ENCODE peak calls at places on chromosomes 4 and X, in seven cellular contexts. R is left colon; K is H7; U is fibroblast of the aortic adventitia; T is adrenal gland; D is NCI-H1694; Z is effector memory CD4-positive, alpha-beta T cell. Q is an unnamed sample.

GRCh38 chrX:66633541-66633940 is 5.3 kb downstream of the EDA2R start:
- DNase-seq in R (no peak), K (no peak), U (peak), T (no peak), D (no peak), Z (no peak), Q (no peak)

GRCh38 chr4:4625488-4625887 is 83.6 kb upstream of the STX18 start:
- DNase-seq in R (no peak), K (no peak), U (peak), T (no peak), D (no peak), Z (no peak), Q (no peak)

GRCh38 chr4:128287159-128287870 is at the start of gene PGRMC2:
- DNase-seq in R (peak), K (peak), U (peak), T (peak), D (no peak), Z (no peak), Q (no peak)

GRCh38 chrX:155216940-155217450 is 735 bp downstream of the VBP1 start:
- DNase-seq in R (no peak), K (peak), U (peak), T (no peak), D (peak), Z (no peak), Q (no peak)

GRCh38 chr4:47525154-47525819 is 40.2 kb downstream of the ATP10D start:
- DNase-seq in R (no peak), K (no peak), U (peak), T (peak), D (no peak), Z (no peak), Q (no peak)

GRCh38 chr4:7630559-7631287 is 196.0 kb upstream of the PSAPL1 start:
- DNase-seq in R (no peak), K (no peak), U (peak), T (peak), D (peak), Z (no peak), Q (no peak)

GRCh38 chr4:136741468-136741867 is 790.8 kb downstream of the PCDH18 start:
- DNase-seq in R (no peak), K (no peak), U (peak), T (no peak), D (no peak), Z (no peak), Q (no peak)

GRCh38 chr4:110085131-110085530 is 113.3 kb downstream of the ELOVL6 start:
- DNase-seq in R (peak), K (no peak), U (peak), T (no peak), D (no peak), Z (no peak), Q (no peak)

GRCh38 chr4:76995776-76996175 is 46.2 kb downstream of the SEPTIN11 start:
- DNase-seq in R (no peak), K (no peak), U (no peak), T (no peak), D (no peak), Z (no peak), Q (no peak)

GRCh38 chr4:163448541-163449203 is 24.9 kb downstream of the TKTL2 start:
- DNase-seq in R (no peak), K (peak), U (no peak), T (no peak), D (no peak), Z (no peak), Q (no peak)

GRCh38 chr4:123114915-123115756 is 192.7 kb upstream of the NUDT6 start:
- DNase-seq in R (no peak), K (peak), U (no peak), T (no peak), D (no peak), Z (no peak), Q (no peak)

GRCh38 chr4:19224820-19225219 is 1026.9 kb upstream of the SLIT2 start:
- DNase-seq in R (no peak), K (no peak), U (peak), T (no peak), D (peak), Z (no peak), Q (no peak)

GRCh38 chr4:132001542-132001941 is 1147.6 kb upstream of the PCDH10 start:
- DNase-seq in R (no peak), K (no peak), U (peak), T (no peak), D (no peak), Z (no peak), Q (no peak)

GRCh38 chr4:94545296-94545695 is 93.6 kb downstream of the PDLIM5 start:
- DNase-seq in R (no peak), K (no peak), U (peak), T (no peak), D (no peak), Z (no peak), Q (no peak)

GRCh38 chrX:130082244-130083106 is 27.8 kb downstream of the ELF4 start:
- DNase-seq in R (peak), K (peak), U (peak), T (no peak), D (no peak), Z (peak), Q (peak)

GRCh38 chrX:81195712-81196111 is 6.0 kb downstream of the HMGN5 start:
- DNase-seq in R (peak), K (peak), U (peak), T (peak), D (peak), Z (peak), Q (no peak)

GRCh38 chr4:47567511-47567910 is 82.4 kb downstream of the ATP10D start:
- DNase-seq in R (no peak), K (no peak), U (no peak), T (no peak), D (no peak), Z (no peak), Q (no peak)

GRCh38 chr4:99811850-99812249 is 4.8 kb upstream of the DAPP1 start:
- DNase-seq in R (no peak), K (no peak), U (peak), T (peak), D (peak), Z (no peak), Q (no peak)

GRCh38 chr4:182560358-182560757 is 317.2 kb downstream of the TENM3 start:
- DNase-seq in R (no peak), K (peak), U (no peak), T (no peak), D (peak), Z (no peak), Q (no peak)

GRCh38 chr4:128649575-128650205 is 159.8 kb upstream of the JADE1 start:
- DNase-seq in R (no peak), K (no peak), U (peak), T (no peak), D (no peak), Z (no peak), Q (no peak)

GRCh38 chrX:18286322-18286831 is 65.7 kb upstream of the BEND2 start:
- DNase-seq in R (no peak), K (no peak), U (no peak), T (no peak), D (no peak), Z (no peak), Q (no peak)

GRCh38 chr4:41418444-41418843 is 119.5 kb upstream of the LIMCH1 start:
- DNase-seq in R (no peak), K (no peak), U (peak), T (peak), D (no peak), Z (no peak), Q (no peak)

GRCh38 chr4:146398896-146399443 is 122.8 kb downstream of the SLC10A7 start:
- DNase-seq in R (no peak), K (no peak), U (no peak), T (no peak), D (no peak), Z (no peak), Q (no peak)

GRCh38 chrX:34654939-34655338 is 2.1 kb downstream of the TMEM47 start:
- DNase-seq in R (no peak), K (no peak), U (peak), T (no peak), D (no peak), Z (no peak), Q (no peak)

GRCh38 chrX:18677140-18677834 is 5.4 kb upstream of the RS1 start:
- DNase-seq in R (no peak), K (no peak), U (no peak), T (no peak), D (no peak), Z (no peak), Q (no peak)

GRCh38 chr4:48058620-48059530 is 42.3 kb downstream of the NIPAL1 start:
- DNase-seq in R (no peak), K (no peak), U (no peak), T (no peak), D (no peak), Z (no peak), Q (no peak)